ENCODE peak calls at places on chromosome 10, in four cellular contexts. K is vagina; J is CD8-positive, alpha-beta T cell; I is pancreas. L is an unnamed sample.

GRCh38 chr10:104139221-104139620 is 17.2 kb downstream of the SFR1 start:
- DNase-seq in I (no peak), J (no peak), K (no peak), L (no peak)

GRCh38 chr10:59582058-59582457 is 127.6 kb downstream of the SLC16A9 start:
- DNase-seq in K (no peak), I (no peak), J (no peak), L (no peak)

GRCh38 chr10:28839600-28840007 is 162.3 kb downstream of the BAMBI start:
- DNase-seq in K (no peak), J (no peak), I (no peak), L (no peak)

GRCh38 chr10:71250405-71250804 is 38.0 kb downstream of the UNC5B start:
- DNase-seq in I (no peak), K (no peak), J (no peak), L (no peak)

GRCh38 chr10:8245131-8246117 is 190.9 kb downstream of the GATA3 start:
- DNase-seq in J (no peak), I (no peak), K (no peak), L (no peak)

GRCh38 chr10:29828440-29828894 is 193.7 kb upstream of the SVIL start:
- DNase-seq in I (no peak), K (no peak), J (no peak), L (no peak)

GRCh38 chr10:132146271-132146671 is 40.5 kb upstream of the DPYSL4 start:
- DNase-seq in I (no peak), J (no peak), K (no peak), L (no peak)

GRCh38 chr10:102633282-102633681 is 11.0 kb upstream of the TRIM8 start:
- DNase-seq in J (no peak), K (no peak), I (no peak), L (no peak)

GRCh38 chr10:90007226-90007625 is 305.8 kb downstream of the KIF20B start:
- DNase-seq in I (no peak), J (no peak), K (no peak), L (no peak)

GRCh38 chr10:101834341-101834740 is 9.3 kb downstream of the KCNIP2 start:
- DNase-seq in J (no peak), I (no peak), K (no peak), L (no peak)

GRCh38 chr10:69742928-69743602 is 58.6 kb upstream of the COL13A1 start:
- DNase-seq in J (no peak), K (no peak), I (no peak), L (no peak)

GRCh38 chr10:88546462-88546861 is 36.7 kb downstream of the RNLS start:
- DNase-seq in K (no peak), J (no peak), I (no peak), L (no peak)

GRCh38 chr10:70664702-70665195 is 7.6 kb upstream of the ADAMTS14 start:
- DNase-seq in K (no peak), J (no peak), I (no peak), L (no peak)

GRCh38 chr10:14696763-14697321 is 77.9 kb downstream of the FAM107B start:
- DNase-seq in I (no peak), J (no peak), K (no peak), L (no peak)

GRCh38 chr10:103966671-103967432 is at the start of gene SLK:
- DNase-seq in K (no peak), J (peak; percentile 91), I (peak; percentile 77), L (peak; percentile 95)

GRCh38 chr10:125231116-125231812 is 70.9 kb upstream of the CTBP2 start:
- DNase-seq in J (no peak), I (no peak), K (peak; percentile 95), L (no peak)

GRCh38 chr10:119500796-119501195 is 41.7 kb downstream of the RGS10 start:
- DNase-seq in K (no peak), I (no peak), J (no peak), L (no peak)

GRCh38 chr10:123309740-123310139 is 155.5 kb downstream of the BUB3 start:
- DNase-seq in I (no peak), K (peak; percentile 16), J (peak; percentile 21), L (no peak)

GRCh38 chr10:32795598-32796183 is 162.3 kb downstream of the ITGB1 start:
- DNase-seq in J (no peak), I (no peak), K (no peak), L (peak; percentile 27)

GRCh38 chr10:28734940-28735759 is 57.8 kb downstream of the BAMBI start:
- DNase-seq in J (no peak), I (no peak), K (no peak), L (no peak)

GRCh38 chr10:62422068-62422590 is 48.0 kb downstream of the ZNF365 start:
- DNase-seq in K (no peak), I (no peak), J (no peak), L (no peak)

GRCh38 chr10:96641896-96642295 is 55.1 kb upstream of the TM9SF3 start:
- DNase-seq in K (no peak), J (no peak), I (no peak), L (no peak)

GRCh38 chr10:75762436-75762802 is 331.0 kb downstream of the LRMDA start:
- DNase-seq in I (no peak), J (no peak), K (no peak), L (no peak)

GRCh38 chr10:30737931-30738391 is 108.4 kb upstream of the LYZL2 start:
- DNase-seq in J (no peak), K (no peak), I (no peak), L (no peak)

GRCh38 chr10:95350212-95350829 is 59.5 kb upstream of the PDLIM1 start:
- DNase-seq in K (no peak), J (no peak), I (peak; percentile 26), L (no peak)

GRCh38 chr10:86356306-86356705 is 10.3 kb downstream of the GRID1 start:
- DNase-seq in K (no peak), J (no peak), I (no peak), L (no peak)
- TF ChIP-seq CTCF in K (no peak), J (no peak), I (no peak), L (no peak)

GRCh38 chr10:52779541-52780390 is 7.2 kb upstream of the MBL2 start:
- DNase-seq in J (no peak), K (no peak), I (peak; percentile 22), L (no peak)

GRCh38 chr10:52780391-52781155 is 8.0 kb upstream of the MBL2 start:
- DNase-seq in I (no peak), J (no peak), K (no peak), L (no peak)

GRCh38 chr10:52776471-52776903 is 3.9 kb upstream of the MBL2 start:
- DNase-seq in K (no peak), I (no peak), J (no peak), L (no peak)

GRCh38 chr10:52777414-52777813 is 4.8 kb upstream of the MBL2 start:
- DNase-seq in I (no peak), K (no peak), J (no peak), L (no peak)

GRCh38 chr10:52778511-52779392 is 6.2 kb upstream of the MBL2 start:
- DNase-seq in J (no peak), I (no peak), K (no peak), L (no peak)
- TF ChIP-seq CTCF in J (no peak), I (no peak), K (no peak), L (no peak)

DNA sequence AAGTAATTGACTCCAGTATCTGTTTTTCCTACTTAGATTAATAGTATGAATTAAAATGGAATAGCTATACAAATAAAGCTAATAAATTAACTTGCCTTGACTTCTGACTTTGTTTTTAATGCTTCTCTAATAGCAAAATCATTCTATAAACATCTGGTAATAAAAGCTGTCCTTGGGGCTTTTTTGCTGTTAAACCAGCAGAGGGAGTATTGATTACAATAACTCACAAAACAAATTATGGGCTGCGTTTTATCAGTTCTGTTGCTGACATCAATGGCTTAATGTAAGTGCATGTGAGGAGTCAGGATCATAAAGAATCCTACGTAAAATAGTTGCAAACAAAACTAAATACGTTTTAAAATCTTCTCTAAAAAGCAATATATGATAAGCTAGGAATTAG is 667.8 kb downstream of the PCDH15 start:
- DNase-seq in I (no peak), K (no peak), J (no peak), L (no peak)
- TF ChIP-seq CTCF in I (peak; percentile 9), K (no peak), J (no peak), L (no peak)

GRCh38 chr10:98013776-98014175 is 16.6 kb downstream of the CRTAC1 start:
- DNase-seq in K (peak; percentile 58), J (peak; percentile 1), I (no peak), L (no peak)

GRCh38 chr10:98010939-98011685 is 19.3 kb downstream of the CRTAC1 start:
- DNase-seq in I (no peak), J (peak; percentile 32), K (peak; percentile 52), L (no peak)

GRCh38 chr10:98012654-98013053 is 17.8 kb downstream of the CRTAC1 start:
- DNase-seq in K (peak; percentile 77), J (peak; percentile 9), I (no peak), L (no peak)

GRCh38 chr10:98016781-98017475 is 13.5 kb downstream of the CRTAC1 start:
- DNase-seq in K (no peak), J (no peak), I (no peak), L (no peak)

GRCh38 chr10:98013122-98013521 is 17.3 kb downstream of the CRTAC1 start:
- DNase-seq in I (no peak), K (peak; percentile 19), J (no peak), L (no peak)
- TF ChIP-seq CTCF in I (no peak), K (no peak), J (no peak), L (no peak)

DNA sequence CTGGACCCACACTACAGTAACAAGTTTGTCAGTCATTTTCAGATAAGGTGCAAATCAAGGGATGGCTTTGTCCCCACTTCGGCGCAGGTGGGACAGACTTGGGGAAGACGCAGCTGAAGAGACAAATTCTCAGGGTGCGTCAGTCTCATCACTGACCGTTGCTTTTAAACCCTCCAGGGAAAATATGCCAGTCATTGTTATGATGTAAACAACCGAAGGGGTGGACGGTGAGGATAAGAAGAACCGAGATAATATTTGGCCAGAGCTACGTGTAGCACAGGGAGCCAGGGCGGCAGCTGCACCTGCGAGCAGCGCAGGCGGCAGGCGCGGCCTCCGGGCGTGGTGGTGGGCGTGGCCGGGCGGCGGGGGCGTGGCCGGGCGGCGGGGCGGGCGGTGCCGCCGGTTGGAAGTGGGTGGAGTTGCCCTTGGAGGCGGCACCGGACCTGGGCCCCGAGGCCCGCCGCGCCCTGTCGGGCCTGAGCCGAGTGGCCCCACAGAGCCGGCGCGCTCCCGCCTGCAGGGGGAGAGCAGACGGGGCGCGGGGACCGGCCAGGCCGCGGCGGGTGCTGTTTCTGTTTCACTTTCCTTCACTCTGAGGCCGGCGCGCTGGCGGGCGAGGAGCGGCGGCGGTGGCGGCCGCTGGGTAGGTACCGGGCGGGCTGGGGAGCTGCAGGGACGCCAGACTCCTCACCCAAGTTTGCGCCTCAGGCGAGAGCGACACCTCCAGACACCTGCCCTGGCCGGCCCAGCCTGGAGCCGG is at the start of gene PCGF5:
- DNase-seq in I (peak; percentile 92), K (no peak), J (peak; percentile 97), L (peak; percentile 96)
- TF ChIP-seq CTCF in I (peak; percentile 15), K (peak; percentile 44), J (no peak), L (peak; percentile 14)

L was measured in B cell.